ENCODE peak calls at places on chromosomes 16 and 17, in six cellular contexts. N is gastrocnemius medialis, O is heart left ventricle, V is prostate gland, M is ovary, D is A549. C is an unnamed sample. For H3K4me1, the result is how much of the 10 kb centered on the place peaks cover.

GRCh38 chr16:79278506-79278905 is 322.0 kb downstream of the MAF start:
- DNase-seq in V (no peak), D (no peak), N (no peak), O (no peak), M (no peak), C (no peak)

GRCh38 chr16:15894571-15895358 is 6.4 kb upstream of the CEP20 start:
- DNase-seq in M (no peak), N (no peak), O (no peak), V (no peak), D (no peak), C (no peak)

GRCh38 chr16:70460737-70461261 is 6.4 kb downstream of the FCSK start:
- DNase-seq in D (no peak), M (no peak), O (no peak), N (no peak), V (no peak), C (no peak)

GRCh38 chr16:84566580-84567244 is 51.2 kb downstream of the COTL1 start:
- DNase-seq in D (no peak), M (no peak), O (no peak), N (no peak), V (no peak), C (no peak)

GRCh38 chr16:23121024-23121423 is 28.2 kb downstream of the USP31 start:
- DNase-seq in D (no peak), V (peak), M (no peak), N (no peak), O (no peak), C (no peak)

GRCh38 chr16:2973081-2973480 is 3.9 kb downstream of the PAQR4 start:
- DNase-seq in M (no peak), V (peak), O (no peak), N (no peak), D (no peak), C (no peak)

GRCh38 chr16:88805887-88806393 is 2.4 kb downstream of the CDT1 start:
- DNase-seq in N (no peak), O (no peak), D (no peak), M (no peak), V (no peak), C (no peak)

GRCh38 chr16:57722651-57723050 is 12.9 kb upstream of the KATNB1 start:
- DNase-seq in M (no peak), O (no peak), D (no peak), V (no peak), N (no peak), C (no peak)

GRCh38 chr17:65941500-65941899 is 250.4 kb downstream of the CEP112 start:
- DNase-seq in M (no peak), D (no peak), V (no peak), O (no peak), N (no peak), C (no peak)

GRCh38 chr17:71628306-71628705 is 492.5 kb upstream of the SOX9 start:
- DNase-seq in M (no peak), N (no peak), D (no peak), O (no peak), V (no peak), C (no peak)

GRCh38 chr16:23252310-23252709 is 49.8 kb upstream of the SCNN1B start:
- DNase-seq in V (no peak), N (no peak), M (no peak), O (no peak), D (no peak), C (no peak)

GRCh38 chr16:79006206-79006605 is 594.3 kb downstream of the MAF start:
- DNase-seq in D (no peak), V (no peak), O (no peak), N (no peak), M (no peak), C (no peak)

GRCh38 chr16:83615981-83616380 is 191.8 kb upstream of the HSBP1 start:
- DNase-seq in V (no peak), N (no peak), O (no peak), D (no peak), M (no peak), C (no peak)

GRCh38 chr17:39197380-39198185 is at the start of gene CACNB1:
- DNase-seq in M (peak), V (peak), D (peak), O (peak), N (peak), C (peak)

GRCh38 chr17:68906638-68907037 is 48.6 kb downstream of the ABCA8 start:
- DNase-seq in D (no peak), M (no peak), V (no peak), O (no peak), N (no peak), C (no peak)

GRCh38 chr16:79007614-79008013 is 592.9 kb downstream of the MAF start:
- DNase-seq in N (no peak), D (no peak), M (no peak), O (no peak), V (no peak), C (no peak)

GRCh38 chr16:50683689-50684374 is 2.7 kb upstream of the SNX20 start:
- DNase-seq in D (no peak), V (no peak), O (no peak), N (no peak), M (no peak), C (peak)

GRCh38 chr17:82917656-82918345 is 78.0 kb upstream of the ZNF750 start:
- DNase-seq in N (no peak), V (no peak), O (peak), M (no peak), D (peak), C (no peak)

GRCh38 chr16:1960665-1961630 is 1.6 kb downstream of the NDUFB10 start:
- DNase-seq in N (no peak), D (no peak), V (no peak), O (no peak), M (peak), C (no peak)

GRCh38 chr17:55818451-55819375 is 67.9 kb downstream of the PCTP start:
- DNase-seq in N (no peak), V (no peak), O (no peak), D (no peak), M (no peak), C (no peak)

GRCh38 chr17:58965221-58965620 is 141.5 kb downstream of the TRIM37 start:
- DNase-seq in O (no peak), M (no peak), V (no peak), D (no peak), N (no peak), C (no peak)

GRCh38 chr17:57085448-57086068 is 512 bp downstream of the AKAP1 start:
- DNase-seq in N (no peak), V (no peak), M (peak), O (peak), D (peak), C (peak)

GRCh38 chr16:364595-365491 is 5.5 kb downstream of the MRPL28 start:
- DNase-seq in N (no peak), M (no peak), D (no peak), O (no peak), V (no peak), C (no peak)

GRCh38 chr17:42456223-42457106 is 2.2 kb upstream of the ATP6V0A1 start:
- DNase-seq in M (no peak), V (no peak), D (no peak), O (no peak), N (no peak), C (no peak)

GRCh38 chr16:4465977-4466779 is 8.2 kb downstream of the NMRAL1 start:
- DNase-seq in N (no peak), O (peak), M (no peak), V (no peak), D (no peak), C (peak)

GRCh38 chr17:42027961-42028790 is 8.3 kb downstream of the NKIRAS2 start:
- DNase-seq in D (peak), M (no peak), O (no peak), N (no peak), V (no peak), C (peak)

GRCh38 chr16:15701975-15702970 is 52.2 kb downstream of the NDE1 start:
- DNase-seq in M (no peak), O (no peak), N (no peak), V (no peak), D (no peak), C (no peak)

GRCh38 chr16:78035012-78035411 is 12.7 kb downstream of the CLEC3A start:
- DNase-seq in M (no peak), D (no peak), N (no peak), V (no peak), O (no peak), C (no peak)

GRCh38 chr17:44878627-44879221 is 20.5 kb downstream of the EFTUD2 start:
- DNase-seq in D (peak), M (no peak), O (no peak), V (no peak), N (no peak), C (peak)

GRCh38 chr16:11016993-11017392 is 72.6 kb downstream of the CLEC16A start:
- DNase-seq in N (peak), M (no peak), O (peak), D (peak), V (peak), C (peak)

DNA sequence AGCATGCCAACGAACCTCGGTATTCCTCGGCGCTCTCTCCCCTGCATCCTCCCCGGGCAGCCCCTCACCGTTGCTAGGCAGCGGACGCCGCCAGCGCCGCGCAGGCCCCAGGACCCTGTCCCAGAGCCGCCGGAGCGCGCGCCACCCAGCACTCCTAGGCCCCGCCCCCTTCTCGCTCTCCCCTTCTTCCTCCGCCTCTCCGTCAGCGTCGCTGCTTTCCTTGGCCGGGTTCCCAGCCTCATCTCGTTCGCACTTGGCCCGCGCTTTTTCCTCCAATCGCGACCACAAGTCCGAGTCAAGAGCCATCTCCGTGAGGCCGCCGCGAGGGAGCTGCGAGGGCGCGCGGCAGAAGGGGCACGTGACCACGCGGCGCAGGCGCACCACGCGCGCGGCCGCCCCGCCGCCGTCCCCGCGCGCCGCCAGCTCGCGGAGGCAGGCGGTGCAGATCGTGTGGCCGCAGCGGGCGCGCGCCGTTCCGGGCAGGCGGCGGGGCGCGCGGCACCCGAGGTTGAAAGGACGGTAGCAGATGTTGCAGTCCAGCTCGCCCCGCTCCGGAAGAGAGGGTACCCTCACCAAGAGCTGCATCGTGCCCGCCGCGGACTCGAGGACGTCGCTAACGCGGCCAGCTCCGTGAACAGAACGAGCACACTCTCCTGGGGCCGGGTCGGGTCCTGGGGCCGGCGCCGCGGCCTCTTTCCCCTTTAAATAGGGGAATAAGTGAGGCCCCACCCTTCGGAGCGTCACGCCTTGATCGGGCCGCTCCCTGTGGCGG is at the start of gene RNF227:
- DNase-seq in M (peak), D (peak), O (peak), V (peak), N (peak), C (peak)
- TF ChIP-seq POLR2A in M (peak), D (peak), O (peak), V (peak), N (peak), C (peak)

GRCh38 chr17:50097907-50098306 is 2.8 kb downstream of the PDK2 start:
- DNase-seq in M (no peak), D (no peak), O (no peak), N (peak), V (no peak), C (no peak)

GRCh38 chr17:50097455-50097854 is 2.3 kb downstream of the PDK2 start:
- DNase-seq in M (no peak), N (no peak), V (no peak), D (no peak), O (no peak), C (no peak)

GRCh38 chr17:50096092-50096491 is 941 bp downstream of the PDK2 start:
- DNase-seq in N (no peak), O (peak), M (no peak), V (no peak), D (no peak), C (peak)

GRCh38 chr17:50095626-50096037 is 481 bp downstream of the PDK2 start:
- DNase-seq in D (no peak), O (no peak), V (no peak), N (no peak), M (no peak), C (no peak)

DNA sequence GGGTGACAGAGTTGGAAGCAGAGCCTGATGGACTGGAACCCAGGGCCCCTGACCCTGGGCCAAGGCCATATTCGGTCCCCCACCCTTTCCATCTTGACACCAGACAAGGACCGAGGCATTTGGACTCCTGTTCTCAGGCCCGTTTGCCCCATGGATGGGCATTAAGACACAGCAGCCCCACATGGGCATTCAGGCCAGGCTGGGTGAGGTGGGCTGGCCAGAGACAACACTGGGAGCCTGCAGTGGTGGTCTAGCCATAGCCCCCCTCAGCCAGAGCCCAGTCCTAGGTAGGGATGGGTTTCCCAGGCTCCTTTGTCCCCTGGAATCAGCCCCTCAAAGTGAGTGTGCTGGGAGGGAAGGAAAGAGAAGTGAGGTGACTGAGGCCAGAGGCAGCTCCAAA is 1.6 kb downstream of the PDK2 start:
- DNase-seq in O (no peak), M (no peak), D (no peak), V (no peak), N (no peak), C (no peak)
- H3K27ac ChIP-seq in O (peak), M (no peak), D (no peak), V (no peak), N (peak), C (peak)

DNA sequence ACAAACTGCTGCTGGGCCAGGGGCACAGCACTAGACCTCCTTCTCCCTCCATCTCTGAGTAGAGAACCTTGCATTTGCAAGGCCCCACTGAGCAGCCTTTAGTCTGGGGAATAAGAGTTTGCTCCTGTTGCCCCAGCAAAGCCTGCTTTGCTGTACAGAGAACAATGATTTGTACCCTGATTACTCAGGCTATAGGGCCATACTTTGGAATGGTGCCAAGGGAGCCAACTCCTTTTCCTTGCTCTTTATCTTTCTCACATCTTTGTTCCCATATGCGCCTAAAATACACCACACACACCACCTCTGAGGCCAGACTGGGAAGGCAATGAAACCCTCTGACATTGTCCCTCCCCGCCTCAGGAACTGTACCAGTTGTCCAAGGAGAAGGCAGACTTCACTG is 21.2 kb downstream of the LIG3 start:
- DNase-seq in N (no peak), O (no peak), D (no peak), M (no peak), V (no peak), C (no peak)
- H3K4me1 ChIP-seq in N (under half), O (under half), D (under half), M (under half), V (under half), C (under half)

GRCh38 chr16:68935008-68935407 is 91.7 kb downstream of the TANGO6 start:
- DNase-seq in D (no peak), N (no peak), M (no peak), V (no peak), O (no peak), C (no peak)

GRCh38 chr16:68934402-68934801 is 91.1 kb downstream of the TANGO6 start:
- DNase-seq in M (no peak), N (no peak), D (no peak), V (no peak), O (no peak), C (no peak)

GRCh38 chr16:68936729-68937631 is 93.6 kb downstream of the TANGO6 start:
- DNase-seq in D (no peak), V (peak), N (no peak), O (no peak), M (no peak), C (no peak)

DNA sequence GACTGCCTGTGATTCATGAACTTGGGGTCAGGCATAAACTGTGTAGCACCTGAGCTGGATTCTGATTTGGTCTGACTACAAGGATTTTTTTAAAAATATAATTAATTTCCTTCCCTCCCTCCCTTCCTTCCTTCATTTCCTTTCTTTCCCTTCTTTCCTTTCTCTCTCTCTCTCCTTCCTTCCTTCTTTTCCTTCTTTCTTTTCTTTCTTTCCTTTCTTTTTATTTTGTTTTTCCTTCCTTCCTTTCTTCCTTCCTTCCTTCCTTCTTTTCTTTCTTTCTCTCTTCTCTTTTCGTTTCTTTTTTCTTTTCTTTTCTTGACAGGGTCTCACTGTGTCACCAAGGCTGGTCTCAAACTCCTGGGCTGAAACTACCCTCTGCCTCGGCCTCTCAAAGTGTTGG is 96.6 kb downstream of the TANGO6 start:
- DNase-seq in O (no peak), V (no peak), M (no peak), N (no peak), D (no peak), C (no peak)
- TF ChIP-seq POLR2A in O (no peak), V (no peak), M (no peak), N (no peak), D (no peak), C (no peak)

GRCh38 chr16:72471317-72471716 is 299.4 kb upstream of the PMFBP1 start:
- DNase-seq in O (no peak), M (no peak), V (no peak), N (no peak), D (no peak), C (no peak)
- H3K27ac ChIP-seq in O (no peak), M (no peak), V (no peak), N (no peak), D (no peak), C (no peak)

C was measured in body of pancreas.